ENCODE peak calls at places on chromosome 2, in nine cellular contexts. N is uterus, S is suprapubic skin, L is right lobe of liver, X is adrenal gland, V is heart left ventricle, E is ovary, K is body of pancreas, M is IMR-90. U is an unnamed sample.

GRCh38 chr2:139940701-139941100 is 1160.5 kb upstream of the NXPH2 start:
- DNase-seq in N (no peak), S (no peak), L (no peak), X (no peak), V (no peak), E (no peak), K (no peak), M (no peak), U (no peak)

GRCh38 chr2:47046271-47046670 is 108.8 kb downstream of the STPG4 start:
- DNase-seq in N (no peak), S (no peak), L (no peak), X (no peak), V (no peak), E (no peak), K (no peak), M (no peak), U (no peak)

GRCh38 chr2:667332-668000 is 9.7 kb downstream of the TMEM18 start:
- DNase-seq in N (no peak), S (no peak), L (no peak), X (peak; percentile 59), V (no peak), E (no peak), K (peak; percentile 49), M (peak; percentile 85), U (no peak)

GRCh38 chr2:12923907-12924610 is 207.3 kb downstream of the TRIB2 start:
- DNase-seq in N (no peak), S (no peak), L (no peak), X (no peak), V (no peak), E (no peak), K (no peak), M (peak; percentile 71), U (no peak)

GRCh38 chr2:201021914-201022313 is 49.6 kb downstream of the HYCC2 start:
- DNase-seq in N (no peak), S (no peak), L (no peak), X (no peak), V (no peak), E (no peak), K (no peak), M (no peak), U (no peak)

GRCh38 chr2:216858312-216858711 is 1.6 kb downstream of the TNP1 start:
- DNase-seq in N (no peak), S (no peak), L (no peak), X (no peak), V (no peak), E (no peak), K (no peak), M (peak; percentile 58), U (no peak)

GRCh38 chr2:66897676-66898280 is 462.9 kb downstream of the MEIS1 start:
- DNase-seq in N (peak; percentile 72), S (no peak), L (no peak), X (no peak), V (no peak), E (no peak), K (no peak), M (peak; percentile 75), U (no peak)

GRCh38 chr2:168397629-168398028 is 58.4 kb upstream of the CERS6 start:
- DNase-seq in N (no peak), S (no peak), L (no peak), X (no peak), V (no peak), E (no peak), K (no peak), M (no peak), U (no peak)

GRCh38 chr2:117850015-117850414 is 35.5 kb downstream of the DDX18 start:
- DNase-seq in N (no peak), S (no peak), L (no peak), X (no peak), V (no peak), E (no peak), K (no peak), M (no peak), U (no peak)

GRCh38 chr2:11169333-11169732 is 14.1 kb downstream of the SLC66A3 start:
- DNase-seq in N (no peak), S (no peak), L (no peak), X (peak; percentile 63), V (no peak), E (peak; percentile 35), K (peak; percentile 76), M (no peak), U (no peak)

GRCh38 chr2:73111300-73112025 is 1.3 kb downstream of the RAB11FIP5 start:
- DNase-seq in N (peak; percentile 55), S (peak; percentile 68), L (peak; percentile 44), X (peak; percentile 50), V (peak; percentile 43), E (peak; percentile 39), K (peak; percentile 55), M (no peak), U (peak; percentile 18)

GRCh38 chr2:170017848-170018492 is 160.0 kb upstream of the MYO3B start:
- DNase-seq in N (peak; percentile 63), S (no peak), L (no peak), X (peak; percentile 49), V (peak; percentile 61), E (peak; percentile 31), K (no peak), M (peak; percentile 19), U (no peak)

GRCh38 chr2:86392873-86393272 is 48.3 kb upstream of the KDM3A start:
- DNase-seq in N (no peak), S (no peak), L (no peak), X (peak; percentile 61), V (peak; percentile 84), E (no peak), K (no peak), M (no peak), U (peak; percentile 81)

DNA sequence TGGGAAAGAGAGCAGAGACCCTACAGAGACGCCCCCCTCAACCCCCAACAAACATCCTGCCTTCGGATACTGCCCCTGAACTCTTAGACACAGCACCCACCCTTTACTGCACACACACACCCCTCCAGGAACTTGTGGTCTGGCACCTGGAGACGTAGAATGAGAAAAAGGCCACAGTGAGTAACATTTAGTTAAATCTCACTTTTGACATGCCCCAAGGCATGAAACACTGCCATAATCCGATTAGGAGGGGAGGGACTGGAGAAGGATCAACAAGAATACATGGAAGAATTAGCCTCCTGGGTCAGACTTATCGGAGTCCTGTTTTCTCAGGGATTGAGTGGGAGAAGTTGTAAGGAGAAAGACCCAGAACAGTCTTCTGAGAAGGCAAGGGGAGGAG is 4.1 kb downstream of the CDK5R2 start:
- DNase-seq in N (no peak), S (no peak), L (peak; percentile 9), X (no peak), V (no peak), E (no peak), K (no peak), M (no peak), U (no peak)
- H3K27me3 ChIP-seq in N (peaks cover 42% of the 10 kb centered on the region), S (peaks cover 93% of the 10 kb centered on the region), L (peaks cover 16% of the 10 kb centered on the region), X (peaks cover 65% of the 10 kb centered on the region), V (peaks cover 44% of the 10 kb centered on the region), E (no peaks in the 10 kb centered on the region), K (no peaks in the 10 kb centered on the region), M (peaks cover 47% of the 10 kb centered on the region), U (no peaks in the 10 kb centered on the region)

DNA sequence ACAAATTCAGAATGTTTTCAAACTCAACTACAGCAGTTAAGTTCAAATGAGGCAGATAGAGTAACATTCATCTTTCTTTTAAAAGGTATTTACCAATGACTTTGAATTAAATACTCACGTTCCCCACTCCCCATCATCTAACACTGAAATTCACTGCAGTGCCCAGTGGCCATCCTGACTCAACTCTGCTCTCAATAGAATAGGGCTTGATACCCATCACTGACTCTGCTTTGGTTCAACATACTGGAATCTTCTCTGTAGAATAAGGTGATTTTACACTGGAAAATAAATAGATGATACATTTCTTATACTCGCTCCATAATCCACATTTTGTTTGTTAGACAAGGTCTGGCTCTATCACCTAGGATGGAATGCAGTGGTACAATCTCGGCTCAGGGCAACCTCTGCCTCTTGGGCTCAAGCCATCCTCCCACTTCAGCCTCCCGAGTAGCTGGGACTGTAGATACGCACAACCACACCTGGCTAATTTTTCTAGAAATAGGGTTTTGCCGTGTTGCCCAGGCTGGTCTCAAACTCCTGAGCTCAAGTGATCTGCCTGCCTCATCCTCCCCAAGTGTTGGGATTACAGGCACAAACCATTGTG is 66.4 kb downstream of the PRPF40A start:
- DNase-seq in N (no peak), S (no peak), L (no peak), X (no peak), V (no peak), E (no peak), K (no peak), M (no peak), U (no peak)
- TF ChIP-seq POLR2A in N (no peak), S (no peak), L (no peak), X (no peak), V (no peak), E (no peak), K (no peak), M (no peak), U (no peak)

GRCh38 chr2:68225119-68225632 is 27.2 kb downstream of the PPP3R1 start:
- DNase-seq in N (no peak), S (no peak), L (no peak), X (peak; percentile 61), V (no peak), E (no peak), K (peak; percentile 26), M (peak; percentile 13), U (peak; percentile 39)
- TF ChIP-seq CTCF in N (no peak), S (no peak), L (peak; percentile 24), X (no peak), V (no peak), E (no peak), K (no peak), M (peak; percentile 9), U (no peak)

DNA sequence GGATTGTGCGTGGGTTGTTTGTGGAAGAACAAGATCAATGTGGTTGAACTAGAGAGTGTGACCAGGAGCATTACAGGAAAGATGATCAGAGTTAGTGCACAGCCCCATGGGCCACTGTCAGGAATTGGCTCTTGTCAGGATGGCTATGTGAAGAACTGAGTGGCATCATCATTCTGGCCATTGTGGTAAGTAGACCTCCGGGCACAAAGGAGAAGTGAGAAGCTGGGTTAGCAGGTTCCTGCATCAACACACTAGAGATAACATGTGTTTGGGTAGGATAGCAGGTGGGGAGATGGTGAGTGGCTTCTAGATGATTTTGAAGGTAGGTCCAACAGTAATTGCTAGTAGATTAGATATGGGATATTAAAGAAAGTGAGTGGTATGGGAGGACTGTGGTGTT is 408.1 kb downstream of the TSN start:
- DNase-seq in N (no peak), S (no peak), L (no peak), X (no peak), V (no peak), E (no peak), K (no peak), M (no peak), U (no peak)
- H3K27me3 ChIP-seq in N (no peaks in the 10 kb centered on the region), S (no peaks in the 10 kb centered on the region), L (no peaks in the 10 kb centered on the region), X (no peaks in the 10 kb centered on the region), V (no peaks in the 10 kb centered on the region), E (no peaks in the 10 kb centered on the region), K (no peaks in the 10 kb centered on the region), M (no peaks in the 10 kb centered on the region), U (no peaks in the 10 kb centered on the region)